ENCODE peak calls at places on chromosomes 1 and 21, in nine cellular contexts. One of them, this sample, is unnamed. For H3K4me1, the result is how much of the 10 kb centered on the place peaks cover.

GRCh38 chr1:61293986-61294504 is 211.7 kb downstream of the NFIA start:
- DNase-seq in A549: no peak
- DNase-seq in uterus: no peak
- DNase-seq in lower lobe of right lung: no peak
- DNase-seq in stomach: no peak
- DNase-seq in left ventricle myocardium inferior: no peak
- DNase-seq in body of pancreas: no peak
- DNase-seq in neural progenitor cell: no peak
- DNase-seq in thoracic aorta: no peak
- DNase-seq in this sample: no peak

GRCh38 chr1:4177425-4178150 is 277.5 kb upstream of the C1orf174 start:
- DNase-seq in A549: no peak
- DNase-seq in uterus: no peak
- DNase-seq in lower lobe of right lung: no peak
- DNase-seq in stomach: no peak
- DNase-seq in left ventricle myocardium inferior: no peak
- DNase-seq in body of pancreas: no peak
- DNase-seq in neural progenitor cell: no peak
- DNase-seq in thoracic aorta: no peak
- DNase-seq in this sample: no peak

GRCh38 chr1:221286399-221286798 is 407.2 kb downstream of the HLX start:
- DNase-seq in A549: no peak
- DNase-seq in uterus: no peak
- DNase-seq in lower lobe of right lung: no peak
- DNase-seq in stomach: no peak
- DNase-seq in left ventricle myocardium inferior: no peak
- DNase-seq in body of pancreas: no peak
- DNase-seq in neural progenitor cell: peak
- DNase-seq in thoracic aorta: no peak
- DNase-seq in this sample: no peak

GRCh38 chr1:17643861-17644703 is 104.6 kb downstream of the ARHGEF10L start:
- DNase-seq in A549: no peak
- DNase-seq in uterus: no peak
- DNase-seq in lower lobe of right lung: no peak
- DNase-seq in stomach: no peak
- DNase-seq in left ventricle myocardium inferior: no peak
- DNase-seq in body of pancreas: no peak
- DNase-seq in neural progenitor cell: no peak
- DNase-seq in thoracic aorta: no peak
- DNase-seq in this sample: no peak

GRCh38 chr1:55893155-55893554 is 678.0 kb upstream of the USP24 start:
- DNase-seq in A549: peak
- DNase-seq in uterus: no peak
- DNase-seq in lower lobe of right lung: no peak
- DNase-seq in stomach: no peak
- DNase-seq in left ventricle myocardium inferior: no peak
- DNase-seq in body of pancreas: no peak
- DNase-seq in neural progenitor cell: peak
- DNase-seq in thoracic aorta: no peak
- DNase-seq in this sample: no peak

GRCh38 chr1:227757781-227758180 is 22.5 kb downstream of the SNAP47 start:
- DNase-seq in A549: no peak
- DNase-seq in uterus: no peak
- DNase-seq in lower lobe of right lung: no peak
- DNase-seq in stomach: no peak
- DNase-seq in left ventricle myocardium inferior: no peak
- DNase-seq in body of pancreas: no peak
- DNase-seq in neural progenitor cell: no peak
- DNase-seq in thoracic aorta: no peak
- DNase-seq in this sample: no peak

GRCh38 chr1:151368745-151369610 is 3.5 kb downstream of the SELENBP1 start:
- DNase-seq in A549: no peak
- DNase-seq in uterus: no peak
- DNase-seq in lower lobe of right lung: peak
- DNase-seq in stomach: peak
- DNase-seq in left ventricle myocardium inferior: no peak
- DNase-seq in body of pancreas: no peak
- DNase-seq in neural progenitor cell: no peak
- DNase-seq in thoracic aorta: no peak
- DNase-seq in this sample: no peak

GRCh38 chr1:180181048-180181447 is 26.4 kb downstream of the QSOX1 start:
- DNase-seq in A549: no peak
- DNase-seq in uterus: no peak
- DNase-seq in lower lobe of right lung: peak
- DNase-seq in stomach: no peak
- DNase-seq in left ventricle myocardium inferior: no peak
- DNase-seq in body of pancreas: no peak
- DNase-seq in neural progenitor cell: peak
- DNase-seq in thoracic aorta: no peak
- DNase-seq in this sample: no peak

GRCh38 chr1:89565521-89565920 is 40.9 kb downstream of the LRRC8B start:
- DNase-seq in A549: no peak
- DNase-seq in uterus: no peak
- DNase-seq in lower lobe of right lung: no peak
- DNase-seq in stomach: no peak
- DNase-seq in left ventricle myocardium inferior: no peak
- DNase-seq in body of pancreas: no peak
- DNase-seq in neural progenitor cell: no peak
- DNase-seq in thoracic aorta: no peak
- DNase-seq in this sample: no peak

GRCh38 chr1:167477962-167478361 is 40.4 kb downstream of the CD247 start:
- DNase-seq in A549: no peak
- DNase-seq in uterus: no peak
- DNase-seq in lower lobe of right lung: no peak
- DNase-seq in stomach: no peak
- DNase-seq in left ventricle myocardium inferior: no peak
- DNase-seq in body of pancreas: no peak
- DNase-seq in neural progenitor cell: no peak
- DNase-seq in thoracic aorta: no peak
- DNase-seq in this sample: no peak

GRCh38 chr1:50425376-50426107 is 2.3 kb upstream of the DMRTA2 start:
- DNase-seq in A549: peak
- DNase-seq in uterus: no peak
- DNase-seq in lower lobe of right lung: no peak
- DNase-seq in stomach: no peak
- DNase-seq in left ventricle myocardium inferior: no peak
- DNase-seq in body of pancreas: no peak
- DNase-seq in neural progenitor cell: peak
- DNase-seq in thoracic aorta: no peak
- DNase-seq in this sample: no peak

GRCh38 chr1:184433928-184434502 is 47.2 kb downstream of the C1orf21 start:
- DNase-seq in A549: no peak
- DNase-seq in uterus: no peak
- DNase-seq in lower lobe of right lung: no peak
- DNase-seq in stomach: no peak
- DNase-seq in left ventricle myocardium inferior: no peak
- DNase-seq in body of pancreas: no peak
- DNase-seq in neural progenitor cell: no peak
- DNase-seq in thoracic aorta: no peak
- DNase-seq in this sample: no peak

GRCh38 chr1:218741852-218742251 is 396.7 kb downstream of the TGFB2 start:
- DNase-seq in A549: no peak
- DNase-seq in uterus: no peak
- DNase-seq in lower lobe of right lung: no peak
- DNase-seq in stomach: no peak
- DNase-seq in left ventricle myocardium inferior: no peak
- DNase-seq in body of pancreas: no peak
- DNase-seq in neural progenitor cell: no peak
- DNase-seq in thoracic aorta: no peak
- DNase-seq in this sample: no peak

GRCh38 chr21:33370292-33370691 is 32.9 kb upstream of the IFNGR2 start:
- DNase-seq in A549: no peak
- DNase-seq in uterus: no peak
- DNase-seq in lower lobe of right lung: no peak
- DNase-seq in stomach: no peak
- DNase-seq in left ventricle myocardium inferior: no peak
- DNase-seq in body of pancreas: no peak
- DNase-seq in neural progenitor cell: no peak
- DNase-seq in thoracic aorta: no peak
- DNase-seq in this sample: no peak

GRCh38 chr21:45013271-45013841 is 61.0 kb upstream of the ADARB1 start:
- DNase-seq in A549: no peak
- DNase-seq in uterus: no peak
- DNase-seq in lower lobe of right lung: peak
- DNase-seq in stomach: no peak
- DNase-seq in left ventricle myocardium inferior: peak
- DNase-seq in body of pancreas: no peak
- DNase-seq in neural progenitor cell: no peak
- DNase-seq in thoracic aorta: no peak
- DNase-seq in this sample: no peak

DNA sequence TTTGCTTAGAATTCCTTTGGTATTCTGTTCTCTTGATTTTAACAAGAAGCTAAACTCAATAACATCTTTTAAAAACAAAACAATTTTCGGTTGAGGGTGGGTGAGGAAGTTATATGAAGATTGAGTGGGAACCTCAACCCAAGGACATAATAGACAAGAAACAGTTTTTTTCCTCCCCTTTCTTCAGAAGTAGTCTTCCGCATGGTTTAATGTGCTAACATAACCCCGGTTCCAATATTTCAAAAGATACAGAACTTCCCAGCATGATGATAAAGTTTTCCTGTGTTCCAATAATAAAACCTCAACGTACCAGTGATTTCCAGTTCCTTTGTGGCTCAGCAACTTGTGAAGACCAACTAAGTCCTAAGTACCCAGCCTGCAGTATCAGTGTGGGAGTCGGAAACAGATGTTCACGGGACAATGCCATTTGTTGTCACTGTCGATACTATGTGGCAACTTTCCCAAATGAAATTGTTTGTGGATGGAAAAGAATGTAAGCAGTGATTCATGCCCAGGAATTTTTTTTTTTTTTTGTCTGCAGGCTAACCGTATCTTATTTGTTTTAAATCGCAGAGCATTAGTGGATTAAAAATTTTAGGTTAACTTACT is 48.5 kb downstream of the NR5A2 start:
- DNase-seq in A549: peak
- DNase-seq in uterus: no peak
- DNase-seq in lower lobe of right lung: no peak
- DNase-seq in stomach: no peak
- DNase-seq in left ventricle myocardium inferior: no peak
- DNase-seq in body of pancreas: peak
- DNase-seq in neural progenitor cell: peak
- DNase-seq in thoracic aorta: no peak
- DNase-seq in this sample: peak
- H3K4me3 ChIP-seq in A549: peak
- H3K4me3 ChIP-seq in uterus: no peak
- H3K4me3 ChIP-seq in lower lobe of right lung: no peak
- H3K4me3 ChIP-seq in stomach: no peak
- H3K4me3 ChIP-seq in left ventricle myocardium inferior: peak
- H3K4me3 ChIP-seq in body of pancreas: no peak
- H3K4me3 ChIP-seq in neural progenitor cell: no peak
- H3K4me3 ChIP-seq in thoracic aorta: no peak
- H3K4me3 ChIP-seq in this sample: peak

GRCh38 chr1:11395616-11396015 is 83.3 kb upstream of the DISP3 start:
- DNase-seq in A549: no peak
- DNase-seq in uterus: no peak
- DNase-seq in lower lobe of right lung: no peak
- DNase-seq in stomach: no peak
- DNase-seq in left ventricle myocardium inferior: no peak
- DNase-seq in body of pancreas: no peak
- DNase-seq in neural progenitor cell: no peak
- DNase-seq in thoracic aorta: no peak
- DNase-seq in this sample: no peak
- H3K4me1 ChIP-seq in A549: under half
- H3K4me1 ChIP-seq in uterus: under half
- H3K4me1 ChIP-seq in lower lobe of right lung: under half
- H3K4me1 ChIP-seq in stomach: under half
- H3K4me1 ChIP-seq in left ventricle myocardium inferior: under half
- H3K4me1 ChIP-seq in body of pancreas: under half
- H3K4me1 ChIP-seq in neural progenitor cell: under half
- H3K4me1 ChIP-seq in thoracic aorta: under half
- H3K4me1 ChIP-seq in this sample: under half

DNA sequence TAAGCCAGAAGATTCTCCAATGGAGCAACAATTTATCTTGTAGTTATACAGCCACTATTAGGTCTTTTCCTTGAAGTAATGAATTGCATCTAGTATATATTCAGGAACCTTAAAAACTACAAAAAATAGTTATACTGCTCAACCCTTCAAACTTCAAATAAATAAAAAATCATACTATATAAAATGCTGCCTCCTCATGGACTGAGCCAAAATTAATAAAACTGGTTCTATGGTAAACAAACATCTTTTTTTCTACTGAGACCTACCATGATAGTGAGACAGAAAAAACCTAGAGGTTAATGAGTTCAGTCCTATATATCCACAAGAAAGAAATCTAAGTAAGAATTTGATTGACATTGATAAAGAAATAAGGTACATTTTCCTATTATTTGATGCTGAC is 67.7 kb downstream of the GPATCH2 start:
- DNase-seq in A549: no peak
- DNase-seq in uterus: no peak
- DNase-seq in lower lobe of right lung: no peak
- DNase-seq in stomach: no peak
- DNase-seq in left ventricle myocardium inferior: no peak
- DNase-seq in body of pancreas: no peak
- DNase-seq in neural progenitor cell: no peak
- DNase-seq in thoracic aorta: no peak
- DNase-seq in this sample: no peak
- H3K27ac ChIP-seq in A549: no peak
- H3K27ac ChIP-seq in uterus: no peak
- H3K27ac ChIP-seq in lower lobe of right lung: no peak
- H3K27ac ChIP-seq in stomach: no peak
- H3K27ac ChIP-seq in left ventricle myocardium inferior: no peak
- H3K27ac ChIP-seq in body of pancreas: no peak
- H3K27ac ChIP-seq in neural progenitor cell: no peak
- H3K27ac ChIP-seq in thoracic aorta: no peak
- H3K27ac ChIP-seq in this sample: peak

DNA sequence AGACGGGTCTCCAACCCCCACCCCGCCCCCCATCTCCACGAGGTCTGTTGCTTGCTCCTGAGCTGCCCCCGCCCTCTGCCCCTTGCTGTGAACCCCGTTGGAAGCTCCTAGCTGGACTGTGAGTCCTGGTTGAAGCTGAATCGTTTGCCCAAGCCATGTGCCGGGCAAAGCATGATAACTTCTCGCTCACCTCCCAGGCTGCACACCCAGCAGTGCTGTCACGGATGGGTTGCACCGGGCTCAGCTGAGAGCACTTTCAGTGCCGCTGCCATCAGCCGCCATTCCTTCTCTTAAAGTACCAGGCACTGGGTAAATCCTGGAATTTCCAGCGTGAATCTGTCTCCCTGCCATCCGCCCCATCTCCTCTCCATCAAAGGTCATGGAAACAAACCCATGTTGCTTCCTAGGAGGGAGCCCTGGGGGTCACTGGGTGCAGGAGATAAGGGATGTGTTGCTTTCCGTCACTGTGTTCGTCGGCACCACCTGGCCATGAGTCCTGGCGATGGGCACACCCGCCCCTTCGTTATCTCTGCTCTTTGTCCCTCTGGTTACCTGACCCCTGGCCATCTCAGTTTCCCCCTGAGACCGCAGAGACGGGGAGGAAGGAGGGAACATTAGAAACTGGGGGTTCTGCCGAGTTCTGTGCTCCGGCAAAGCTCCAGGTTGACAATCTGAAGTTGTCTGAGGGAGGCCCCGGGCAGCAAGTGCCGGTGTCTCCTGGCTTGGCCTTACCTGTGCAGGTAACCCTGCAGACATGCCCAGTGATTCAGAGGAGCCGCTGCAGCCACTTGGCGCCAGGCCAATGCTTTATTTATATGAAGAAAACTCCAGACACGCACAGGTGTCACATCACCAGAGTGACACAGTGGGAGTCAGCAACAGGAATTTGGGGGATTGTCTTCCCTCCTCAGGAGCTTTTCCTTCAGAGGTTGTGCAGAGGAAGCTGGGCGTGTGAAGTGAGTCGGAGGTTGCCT is 2.7 kb downstream of the PDE9A start:
- DNase-seq in A549: no peak
- DNase-seq in uterus: no peak
- DNase-seq in lower lobe of right lung: no peak
- DNase-seq in stomach: no peak
- DNase-seq in left ventricle myocardium inferior: no peak
- DNase-seq in body of pancreas: no peak
- DNase-seq in neural progenitor cell: peak
- DNase-seq in thoracic aorta: no peak
- DNase-seq in this sample: no peak
- H3K4me3 ChIP-seq in A549: no peak
- H3K4me3 ChIP-seq in uterus: no peak
- H3K4me3 ChIP-seq in lower lobe of right lung: no peak
- H3K4me3 ChIP-seq in stomach: no peak
- H3K4me3 ChIP-seq in left ventricle myocardium inferior: peak
- H3K4me3 ChIP-seq in body of pancreas: no peak
- H3K4me3 ChIP-seq in neural progenitor cell: peak
- H3K4me3 ChIP-seq in thoracic aorta: no peak
- H3K4me3 ChIP-seq in this sample: no peak

This sample was measured in SJSA1.